ENCODE peak calls at places on chromosome 9, in eight cellular contexts. One of them, this sample, is unnamed.

GRCh38 chr9:115668506-115668905 is 485.1 kb upstream of the PAPPA start:
- DNase-seq in NCI-H2029 treated with DMSO at 0.1 percent for 48 hours: no peak
- DNase-seq in HEK293T: no peak
- DNase-seq in neural progenitor cell: no peak
- DNase-seq in dorsolateral prefrontal cortex: no peak
- DNase-seq in CD4-positive, alpha-beta memory T cell: no peak
- DNase-seq in CD8-positive, alpha-beta T cell: no peak
- DNase-seq in CD4-positive, alpha-beta T cell: no peak
- DNase-seq in this sample: no peak

GRCh38 chr9:21744874-21745273 is 57.6 kb upstream of the MTAP start:
- DNase-seq in HEK293T: no peak
- DNase-seq in NCI-H2029 treated with DMSO at 0.1 percent for 48 hours: no peak
- DNase-seq in CD4-positive, alpha-beta T cell: no peak
- DNase-seq in neural progenitor cell: no peak
- DNase-seq in CD4-positive, alpha-beta memory T cell: no peak
- DNase-seq in dorsolateral prefrontal cortex: no peak
- DNase-seq in CD8-positive, alpha-beta T cell: no peak
- DNase-seq in this sample: no peak

GRCh38 chr9:71791875-71792274 is 23.6 kb upstream of the CEMIP2 start:
- DNase-seq in dorsolateral prefrontal cortex: no peak
- DNase-seq in neural progenitor cell: no peak
- DNase-seq in NCI-H2029 treated with DMSO at 0.1 percent for 48 hours: no peak
- DNase-seq in CD8-positive, alpha-beta T cell: no peak
- DNase-seq in CD4-positive, alpha-beta T cell: no peak
- DNase-seq in HEK293T: no peak
- DNase-seq in CD4-positive, alpha-beta memory T cell: no peak
- DNase-seq in this sample: no peak

GRCh38 chr9:131739192-131739961 is 499 bp downstream of the RAPGEF1 start:
- DNase-seq in neural progenitor cell: peak
- DNase-seq in HEK293T: peak
- DNase-seq in dorsolateral prefrontal cortex: peak
- DNase-seq in CD4-positive, alpha-beta T cell: no peak
- DNase-seq in NCI-H2029 treated with DMSO at 0.1 percent for 48 hours: no peak
- DNase-seq in CD4-positive, alpha-beta memory T cell: peak
- DNase-seq in CD8-positive, alpha-beta T cell: peak
- DNase-seq in this sample: peak

GRCh38 chr9:77917800-77918199 is 113.8 kb downstream of the GNAQ start:
- DNase-seq in CD4-positive, alpha-beta memory T cell: no peak
- DNase-seq in CD4-positive, alpha-beta T cell: no peak
- DNase-seq in neural progenitor cell: no peak
- DNase-seq in HEK293T: no peak
- DNase-seq in dorsolateral prefrontal cortex: no peak
- DNase-seq in NCI-H2029 treated with DMSO at 0.1 percent for 48 hours: no peak
- DNase-seq in CD8-positive, alpha-beta T cell: no peak
- DNase-seq in this sample: no peak

GRCh38 chr9:93655621-93656425 is 79.4 kb downstream of the PHF2 start:
- DNase-seq in CD8-positive, alpha-beta T cell: no peak
- DNase-seq in neural progenitor cell: no peak
- DNase-seq in CD4-positive, alpha-beta T cell: no peak
- DNase-seq in dorsolateral prefrontal cortex: no peak
- DNase-seq in CD4-positive, alpha-beta memory T cell: no peak
- DNase-seq in HEK293T: no peak
- DNase-seq in NCI-H2029 treated with DMSO at 0.1 percent for 48 hours: no peak
- DNase-seq in this sample: no peak

GRCh38 chr9:130927338-130927737 is 11.7 kb downstream of the FIBCD1 start:
- DNase-seq in NCI-H2029 treated with DMSO at 0.1 percent for 48 hours: no peak
- DNase-seq in HEK293T: no peak
- DNase-seq in CD8-positive, alpha-beta T cell: no peak
- DNase-seq in dorsolateral prefrontal cortex: no peak
- DNase-seq in CD4-positive, alpha-beta memory T cell: peak
- DNase-seq in CD4-positive, alpha-beta T cell: no peak
- DNase-seq in neural progenitor cell: no peak
- DNase-seq in this sample: no peak

GRCh38 chr9:117772960-117773359 is 68.8 kb downstream of the TLR4 start:
- DNase-seq in dorsolateral prefrontal cortex: no peak
- DNase-seq in CD4-positive, alpha-beta memory T cell: no peak
- DNase-seq in neural progenitor cell: no peak
- DNase-seq in CD8-positive, alpha-beta T cell: no peak
- DNase-seq in CD4-positive, alpha-beta T cell: no peak
- DNase-seq in NCI-H2029 treated with DMSO at 0.1 percent for 48 hours: no peak
- DNase-seq in HEK293T: peak
- DNase-seq in this sample: no peak

GRCh38 chr9:6029581-6029980 is 14.2 kb upstream of the RANBP6 start:
- DNase-seq in CD4-positive, alpha-beta memory T cell: no peak
- DNase-seq in CD8-positive, alpha-beta T cell: no peak
- DNase-seq in HEK293T: no peak
- DNase-seq in NCI-H2029 treated with DMSO at 0.1 percent for 48 hours: no peak
- DNase-seq in neural progenitor cell: no peak
- DNase-seq in dorsolateral prefrontal cortex: no peak
- DNase-seq in CD4-positive, alpha-beta T cell: no peak
- DNase-seq in this sample: no peak

GRCh38 chr9:132036521-132036920 is 43.1 kb downstream of the MED27 start:
- DNase-seq in NCI-H2029 treated with DMSO at 0.1 percent for 48 hours: no peak
- DNase-seq in neural progenitor cell: no peak
- DNase-seq in CD4-positive, alpha-beta T cell: no peak
- DNase-seq in CD4-positive, alpha-beta memory T cell: no peak
- DNase-seq in CD8-positive, alpha-beta T cell: no peak
- DNase-seq in dorsolateral prefrontal cortex: no peak
- DNase-seq in HEK293T: no peak
- DNase-seq in this sample: no peak

GRCh38 chr9:107750741-107751521 is 261.4 kb upstream of the KLF4 start:
- DNase-seq in dorsolateral prefrontal cortex: peak
- DNase-seq in NCI-H2029 treated with DMSO at 0.1 percent for 48 hours: peak
- DNase-seq in CD4-positive, alpha-beta T cell: no peak
- DNase-seq in CD8-positive, alpha-beta T cell: no peak
- DNase-seq in CD4-positive, alpha-beta memory T cell: no peak
- DNase-seq in neural progenitor cell: no peak
- DNase-seq in HEK293T: no peak
- DNase-seq in this sample: no peak

This sample was measured in CD8-positive, alpha-beta memory T cell.